ENCODE peak calls at places on chromosomes 16 and 17, in ten cellular contexts. Z, H, R, T, G, O, S, E, B and W are unnamed samples.

GRCh38 chr16:69600202-69600601 is 34.4 kb downstream of the NFAT5 start:
- DNase-seq in Z (no peak), R (no peak), S (no peak), B (no peak), O (no peak), G (no peak), H (no peak), E (no peak), T (no peak), W (no peak)

GRCh38 chr16:80940069-80940856 is 66.4 kb downstream of the CMC2 start:
- DNase-seq in Z (peak), E (no peak), O (no peak), G (no peak), B (no peak), R (peak), S (no peak), H (no peak), T (no peak), W (peak)

GRCh38 chr17:8121531-8122390 is 2.1 kb downstream of the HES7 start:
- DNase-seq in R (peak), Z (no peak), S (peak), E (peak), O (peak), B (no peak), G (peak), T (no peak), H (peak), W (peak)

GRCh38 chr17:1286379-1287106 is 7.1 kb downstream of the TRARG1 start:
- DNase-seq in B (no peak), O (no peak), R (no peak), S (no peak), Z (no peak), G (no peak), T (no peak), E (no peak), H (no peak), W (no peak)

GRCh38 chr16:66406534-66407368 is 20.3 kb upstream of the BEAN1 start:
- DNase-seq in O (peak), R (peak), T (peak), E (peak), G (peak), H (peak), B (no peak), Z (peak), S (peak), W (peak)

GRCh38 chr16:24036614-24037013 is 200.8 kb downstream of the PRKCB start:
- DNase-seq in O (peak), G (peak), E (peak), B (peak), S (no peak), R (peak), H (peak), T (no peak), Z (no peak), W (peak)

GRCh38 chr17:58121925-58122324 is 26.3 kb upstream of the OR4D1 start:
- DNase-seq in R (peak), T (no peak), G (peak), E (peak), B (no peak), Z (no peak), S (no peak), O (peak), H (peak), W (peak)

GRCh38 chr16:54076006-54076504 is 210.5 kb downstream of the IRX3 start:
- DNase-seq in S (no peak), R (no peak), Z (no peak), T (no peak), E (no peak), H (no peak), O (no peak), B (no peak), G (no peak), W (no peak)

GRCh38 chr17:60845012-60845411 is 167.4 kb downstream of the BCAS3 start:
- DNase-seq in B (no peak), E (no peak), T (no peak), H (no peak), R (no peak), Z (no peak), O (no peak), S (no peak), G (no peak), W (no peak)

GRCh38 chr16:78307824-78308528 is 208.5 kb downstream of the WWOX start:
- DNase-seq in B (no peak), H (no peak), S (no peak), E (no peak), R (no peak), G (no peak), T (no peak), Z (no peak), O (no peak), W (no peak)

GRCh38 chr17:66531826-66532439 is 229.5 kb downstream of the PRKCA start:
- DNase-seq in T (no peak), B (no peak), S (no peak), Z (no peak), E (no peak), O (no peak), H (no peak), G (peak), R (no peak), W (peak)

GRCh38 chr17:74532115-74532514 is 840 bp upstream of the CD300LB start:
- DNase-seq in B (no peak), H (no peak), R (no peak), Z (no peak), S (no peak), G (no peak), E (no peak), T (no peak), O (no peak), W (no peak)

GRCh38 chr17:33038740-33039139 is 47.1 kb downstream of the SPACA3 start:
- DNase-seq in T (no peak), G (peak), S (no peak), B (no peak), E (peak), R (peak), H (peak), Z (no peak), O (peak), W (peak)

GRCh38 chr16:87445486-87445885 is 47.3 kb downstream of the ZCCHC14 start:
- DNase-seq in Z (no peak), R (peak), H (no peak), E (no peak), O (no peak), G (no peak), B (no peak), S (no peak), T (no peak), W (peak)

GRCh38 chr16:81562174-81562849 is 117.7 kb downstream of the CMIP start:
- DNase-seq in E (no peak), T (no peak), Z (no peak), S (no peak), G (no peak), O (no peak), H (no peak), R (no peak), B (no peak), W (no peak)

GRCh38 chr17:73508057-73508930 is 136.0 kb downstream of the SDK2 start:
- DNase-seq in S (no peak), Z (no peak), B (no peak), R (no peak), H (no peak), G (no peak), T (no peak), E (no peak), O (no peak), W (no peak)

GRCh38 chr17:55845385-55845784 is 94.5 kb downstream of the PCTP start:
- DNase-seq in T (peak), R (peak), B (no peak), H (peak), G (peak), S (peak), O (no peak), E (peak), Z (no peak), W (peak)
- H3K4me3 ChIP-seq in T (peak), R (peak), B (no peak), H (peak), G (no peak), S (no peak), O (no peak), E (peak), Z (peak), W (peak)

GRCh38 chr16:57382535-57383275 is 10.4 kb downstream of the CX3CL1 start:
- DNase-seq in O (no peak), T (no peak), G (no peak), H (no peak), E (no peak), R (no peak), S (no peak), Z (no peak), B (no peak), W (no peak)
- TF ChIP-seq CTCF in O (no peak), T (no peak), G (peak), H (no peak), E (no peak), R (no peak), S (peak), Z (no peak), B (no peak), W (no peak)

DNA sequence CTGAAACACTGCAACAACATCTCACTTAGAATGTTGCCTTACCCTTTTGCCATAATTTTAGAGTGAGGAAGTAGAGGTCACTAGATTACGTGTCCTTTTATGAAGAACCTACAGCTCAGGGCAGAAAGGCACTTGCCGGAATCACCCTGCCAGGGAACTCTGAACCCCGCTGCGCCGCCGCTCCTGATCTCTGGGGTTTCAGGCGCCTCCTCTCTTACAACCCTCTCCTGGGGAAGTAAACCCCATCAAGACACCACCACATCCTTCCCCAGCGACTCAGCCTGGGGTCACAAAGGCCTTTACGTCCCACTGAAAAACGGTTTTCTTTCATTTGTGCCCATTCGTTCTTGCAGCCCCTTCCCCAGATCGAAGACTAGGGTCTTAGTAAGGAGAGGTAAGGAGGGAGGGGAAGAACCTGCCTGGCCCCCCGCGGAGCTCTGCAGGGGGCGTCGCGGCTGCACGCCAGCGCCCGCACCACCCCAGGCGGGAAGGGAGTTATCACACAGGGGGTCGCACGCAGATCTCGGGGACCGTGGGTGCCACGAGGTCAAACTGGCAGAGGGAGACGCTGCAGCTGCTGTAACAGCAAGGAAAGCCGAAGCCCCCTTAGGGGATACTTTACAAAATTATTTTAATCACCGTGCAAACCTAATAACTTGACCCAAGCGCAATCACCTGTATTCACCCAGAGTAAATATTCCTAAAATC is 1.0 kb upstream of the HLF start:
- DNase-seq in B (no peak), R (no peak), E (peak), H (no peak), Z (no peak), S (no peak), G (no peak), O (peak), T (no peak), W (no peak)
- H3K4me3 ChIP-seq in B (no peak), R (no peak), E (peak), H (peak), Z (peak), S (no peak), G (no peak), O (peak), T (peak), W (no peak)

GRCh38 chr17:28675980-28676379 is 14.0 kb downstream of the SUPT6H start:
- DNase-seq in B (no peak), R (no peak), Z (no peak), T (no peak), E (no peak), G (no peak), S (no peak), H (no peak), O (peak), W (no peak)
- TF ChIP-seq CTCF in B (peak), R (no peak), Z (no peak), T (no peak), E (peak), G (peak), S (peak), H (no peak), O (no peak), W (no peak)